ENCODE peak calls at places on chromosome 19, in five cellular contexts. U is SJSA1, C is fibroblast of lung, J is spleen, M is neural progenitor cell. H is an unnamed sample.

GRCh38 chr19:7516281-7516862 is 469 bp downstream of the ZNF358 start:
- DNase-seq in U (no peak), C (no peak), J (peak), M (peak), H (no peak)

GRCh38 chr19:8519388-8519787 is 5.4 kb upstream of the ZNF414 start:
- DNase-seq in U (no peak), C (no peak), J (no peak), M (no peak), H (no peak)

GRCh38 chr19:10207026-10207425 is 12.3 kb upstream of the DNMT1 start:
- DNase-seq in U (no peak), C (peak), J (no peak), M (no peak), H (no peak)

GRCh38 chr19:18339703-18340102 is 695 bp upstream of the PGPEP1 start:
- DNase-seq in U (no peak), C (no peak), J (no peak), M (peak), H (no peak)

GRCh38 chr19:8310342-8311055 is 2.3 kb upstream of the CD320 start:
- DNase-seq in U (peak), C (no peak), J (peak), M (no peak), H (no peak)

GRCh38 chr19:41711376-41712261 is 3.2 kb downstream of the CEACAM5 start:
- DNase-seq in U (no peak), C (no peak), J (no peak), M (no peak), H (peak)

GRCh38 chr19:58395979-58396627 is 647 bp downstream of the RNF225 start:
- DNase-seq in U (no peak), C (no peak), J (no peak), M (peak), H (no peak)

GRCh38 chr19:47275866-47276461 is 1.3 kb downstream of the INAFM1 start:
- DNase-seq in U (peak), C (peak), J (peak), M (no peak), H (peak)

GRCh38 chr19:55066107-55066709 is 3.3 kb upstream of the RDH13 start:
- DNase-seq in U (no peak), C (no peak), J (no peak), M (peak), H (no peak)

GRCh38 chr19:34313188-34313587 is 51.8 kb upstream of the GPI start:
- DNase-seq in U (no peak), C (peak), J (no peak), M (no peak), H (no peak)

GRCh38 chr19:51743405-51743804 is 8.3 kb downstream of the FPR1 start:
- DNase-seq in U (no peak), C (peak), J (no peak), M (no peak), H (no peak)

GRCh38 chr19:35991731-35992450 is 3.1 kb upstream of the SDHAF1 start:
- DNase-seq in U (no peak), C (peak), J (no peak), M (no peak), H (no peak)

DNA sequence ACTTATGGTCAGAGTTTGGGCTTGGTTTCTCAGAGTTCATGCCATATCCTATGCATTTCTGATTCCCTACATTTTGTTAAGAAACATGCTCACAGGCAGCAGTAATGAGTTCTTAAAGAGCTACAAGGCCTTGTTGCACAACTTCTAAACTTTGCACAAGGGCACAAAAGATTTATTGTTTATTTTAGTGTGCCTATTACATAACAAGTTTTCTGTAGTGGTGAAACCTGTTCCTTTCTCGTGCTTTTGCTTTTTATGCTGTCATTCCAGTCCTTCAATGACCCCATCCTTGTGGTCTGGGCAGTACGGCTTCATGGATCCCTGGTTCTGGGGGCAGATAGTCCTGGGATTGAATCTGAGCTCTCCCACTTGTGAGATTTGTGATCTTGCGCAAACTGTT is 17.8 kb downstream of the ZNF507 start:
- DNase-seq in U (no peak), C (no peak), J (no peak), M (no peak), H (no peak)
- H3K27ac ChIP-seq in U (no peak), C (no peak), J (no peak), M (no peak), H (peak)

GRCh38 chr19:40223135-40223822 is 3.2 kb downstream of the CCNP start:
- DNase-seq in U (no peak), C (no peak), J (no peak), M (peak), H (no peak)

GRCh38 chr19:40224342-40225148 is 1.9 kb downstream of the CCNP start:
- DNase-seq in U (no peak), C (no peak), J (no peak), M (no peak), H (no peak)

GRCh38 chr19:40220674-40221073 is 2.5 kb upstream of the TTC9B start:
- DNase-seq in U (no peak), C (no peak), J (no peak), M (no peak), H (no peak)

GRCh38 chr19:40219721-40220276 is 1.6 kb upstream of the TTC9B start:
- DNase-seq in U (no peak), C (peak), J (no peak), M (no peak), H (no peak)

GRCh38 chr19:40221858-40222619 is 3.9 kb upstream of the TTC9B start:
- DNase-seq in U (peak), C (peak), J (no peak), M (peak), H (peak)
- H3K27ac ChIP-seq in U (no peak), C (no peak), J (no peak), M (no peak), H (no peak)

GRCh38 chr19:19371056-19371455 is 34.4 kb upstream of the GATAD2A start:
- DNase-seq in U (peak), C (no peak), J (no peak), M (no peak), H (no peak)
- H3K27ac ChIP-seq in U (peak), C (no peak), J (peak), M (no peak), H (no peak)

GRCh38 chr19:45638930-45639729 is at the start of gene EML2:
- DNase-seq in U (peak), C (peak), J (peak), M (peak), H (no peak)
- H3K27ac ChIP-seq in U (peak), C (peak), J (peak), M (no peak), H (peak)

GRCh38 chr19:3442487-3443071 is 37.7 kb downstream of the SMIM24 start:
- DNase-seq in U (peak), C (no peak), J (no peak), M (no peak), H (no peak)

GRCh38 chr19:3441986-3442329 is 38.4 kb downstream of the SMIM24 start:
- DNase-seq in U (no peak), C (no peak), J (no peak), M (no peak), H (no peak)

GRCh38 chr19:3440082-3440481 is 40.2 kb downstream of the SMIM24 start:
- DNase-seq in U (peak), C (no peak), J (no peak), M (peak), H (no peak)

GRCh38 chr19:3443840-3444694 is 36.3 kb downstream of the SMIM24 start:
- DNase-seq in U (no peak), C (peak), J (peak), M (peak), H (no peak)

DNA sequence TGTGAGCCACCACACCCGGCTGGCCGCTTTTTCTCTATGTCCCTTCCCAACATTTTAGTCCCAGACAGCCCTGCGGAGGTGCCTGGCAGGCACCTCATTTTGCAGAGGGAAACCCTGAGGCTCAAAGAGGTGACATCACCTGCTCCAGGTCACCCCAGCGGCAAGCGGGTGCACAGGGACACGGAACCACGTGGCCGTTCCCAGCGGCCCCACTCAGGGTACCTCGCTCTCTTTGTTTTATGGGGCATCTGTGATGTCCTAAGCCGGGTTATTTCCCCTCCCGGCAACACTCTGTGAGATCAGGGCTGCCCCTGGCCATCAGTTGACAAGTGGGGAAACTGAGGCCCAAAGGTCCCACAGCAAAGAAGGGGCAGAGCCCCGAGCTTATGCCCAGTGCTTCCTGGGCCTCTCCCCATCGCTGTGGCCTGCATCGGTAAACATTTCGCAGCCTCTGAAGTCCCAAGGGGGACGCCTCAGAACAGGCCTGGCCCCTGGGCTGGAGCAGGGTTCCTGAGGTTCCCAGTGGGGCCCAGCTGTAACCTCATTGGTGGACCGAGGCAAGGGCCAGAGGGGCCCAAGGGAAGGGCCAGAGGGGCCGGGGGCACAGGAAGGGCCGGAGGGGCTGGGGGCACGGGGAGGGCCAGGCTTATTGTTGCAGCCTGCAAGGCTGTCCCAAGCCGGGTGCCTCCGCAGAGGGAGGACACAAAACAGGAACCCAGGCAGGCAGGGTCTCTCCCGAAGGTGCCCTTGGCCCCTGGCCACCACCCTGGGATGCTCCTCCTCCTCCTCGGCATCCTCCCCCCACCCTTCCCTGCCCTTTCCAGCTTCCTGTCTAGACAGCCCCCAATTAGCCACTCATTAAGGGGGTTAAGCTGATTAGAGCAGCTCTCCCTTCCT is 39.0 kb downstream of the SMIM24 start:
- DNase-seq in U (peak), C (no peak), J (no peak), M (no peak), H (no peak)
- H3K27ac ChIP-seq in U (no peak), C (no peak), J (no peak), M (no peak), H (peak)

GRCh38 chr19:16506961-16507360 is 10.8 kb downstream of the C19orf44 start:
- DNase-seq in U (no peak), C (no peak), J (no peak), M (no peak), H (no peak)

GRCh38 chr19:16508546-16508945 is 12.4 kb downstream of the C19orf44 start:
- DNase-seq in U (no peak), C (no peak), J (no peak), M (no peak), H (no peak)

GRCh38 chr19:16504271-16504670 is 8.1 kb downstream of the C19orf44 start:
- DNase-seq in U (no peak), C (no peak), J (no peak), M (no peak), H (no peak)

GRCh38 chr19:16514383-16515019 is 18.3 kb downstream of the C19orf44 start:
- DNase-seq in U (no peak), C (no peak), J (no peak), M (no peak), H (no peak)

GRCh38 chr19:16509141-16510061 is 13.2 kb downstream of the C19orf44 start:
- DNase-seq in U (no peak), C (peak), J (no peak), M (no peak), H (no peak)
- H3K27ac ChIP-seq in U (no peak), C (no peak), J (no peak), M (no peak), H (no peak)

GRCh38 chr19:15400521-15401396 is 18.0 kb downstream of the AKAP8L start:
- DNase-seq in U (no peak), C (no peak), J (no peak), M (no peak), H (no peak)
- H3K27ac ChIP-seq in U (no peak), C (no peak), J (no peak), M (no peak), H (no peak)

GRCh38 chr19:32363632-32364031 is 18.2 kb downstream of the ZNF507 start:
- DNase-seq in U (no peak), C (no peak), J (no peak), M (no peak), H (no peak)
- H3K27ac ChIP-seq in U (no peak), C (no peak), J (no peak), M (no peak), H (peak)

GRCh38 chr19:13010992-13011652 is 15.8 kb downstream of the NFIX start:
- DNase-seq in U (no peak), C (no peak), J (no peak), M (no peak), H (no peak)

GRCh38 chr19:13006431-13007281 is 11.4 kb downstream of the NFIX start:
- DNase-seq in U (no peak), C (no peak), J (no peak), M (no peak), H (no peak)

GRCh38 chr19:13010038-13010991 is 15.0 kb downstream of the NFIX start:
- DNase-seq in U (peak), C (no peak), J (no peak), M (no peak), H (peak)

GRCh38 chr19:13007292-13008045 is 12.2 kb downstream of the NFIX start:
- DNase-seq in U (no peak), C (no peak), J (no peak), M (no peak), H (no peak)

DNA sequence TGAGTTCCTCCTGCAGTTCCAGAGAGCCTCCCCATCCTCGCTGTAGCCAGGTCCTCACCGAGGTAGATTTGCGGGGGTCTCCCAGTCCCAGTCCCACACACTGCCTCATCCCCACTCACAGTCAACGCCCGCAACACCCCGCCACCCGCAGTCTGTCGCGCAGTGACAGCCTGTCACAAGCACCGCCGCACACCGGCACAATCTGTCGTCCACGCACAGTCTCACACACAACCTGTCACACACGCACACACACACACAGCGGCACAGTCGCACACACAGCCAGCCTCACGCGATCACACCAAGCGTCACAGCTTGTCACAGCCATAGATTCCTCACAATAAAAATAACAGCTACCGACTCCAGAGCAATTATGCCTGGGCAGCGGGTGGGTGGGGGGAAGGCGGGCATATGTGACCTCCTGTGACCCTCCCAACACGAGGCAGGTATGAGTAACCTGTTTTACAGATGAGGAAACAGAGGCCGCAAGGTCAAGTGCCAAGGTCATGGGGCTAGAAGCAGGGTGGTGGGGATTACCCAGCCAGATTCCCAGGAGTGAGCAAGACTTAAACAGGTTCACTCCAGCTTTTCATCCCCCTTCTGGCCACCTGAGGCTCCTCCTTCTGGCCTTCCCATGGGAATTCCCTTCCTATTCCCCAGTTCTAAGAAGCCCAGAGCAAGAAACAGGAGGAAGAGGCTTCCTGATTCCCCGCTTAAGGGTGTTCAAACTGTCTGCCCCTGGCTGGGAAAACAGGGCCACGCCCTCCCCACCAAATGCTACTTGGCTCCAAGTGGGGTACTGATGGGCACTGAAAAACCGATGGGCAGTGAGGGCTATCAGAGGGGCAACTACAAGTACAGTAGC is 13.9 kb downstream of the NFIX start:
- DNase-seq in U (no peak), C (no peak), J (no peak), M (no peak), H (no peak)
- H3K27ac ChIP-seq in U (no peak), C (peak), J (no peak), M (no peak), H (peak)